ENCODE peak calls at places on chromosomes 13 and 19, in seven cellular contexts. H is upper lobe of right lung, U is testis, F is PC-3, T is kidney, V is tibial nerve, D is breast epithelium. S is an unnamed sample.

GRCh38 chr13:28819748-28820098 is 416 bp upstream of the MTUS2 start:
- DNase-seq in H (peak; percentile 77), U (peak; percentile 66), F (peak; percentile 23), T (no peak), V (no peak), D (no peak), S (peak; percentile 74)

GRCh38 chr19:7356899-7357627 is 8.3 kb downstream of the ARHGEF18 start:
- DNase-seq in H (no peak), U (peak; percentile 61), F (no peak), T (no peak), V (no peak), D (no peak), S (no peak)

GRCh38 chr13:85709072-85709471 is 90.1 kb downstream of the SLITRK6 start:
- DNase-seq in H (no peak), U (no peak), F (peak; percentile 21), T (no peak), V (no peak), D (no peak), S (no peak)

GRCh38 chr19:5697890-5698634 is 8.0 kb downstream of the RPL36 start:
- DNase-seq in H (no peak), U (no peak), F (no peak), T (no peak), V (no peak), D (no peak), S (peak; percentile 20)

GRCh38 chr19:33156354-33156753 is 24.4 kb downstream of the WDR88 start:
- DNase-seq in H (no peak), U (no peak), F (peak; percentile 11), T (no peak), V (no peak), D (no peak), S (no peak)

GRCh38 chr19:7506385-7507328 is 9.2 kb upstream of the ZNF358 start:
- DNase-seq in H (peak; percentile 95), U (peak; percentile 63), F (peak; percentile 99), T (peak; percentile 96), V (peak; percentile 82), D (no peak), S (peak; percentile 84)

GRCh38 chr19:5913739-5914357 is at the start of gene CAPS:
- DNase-seq in H (peak; percentile 89), U (no peak), F (peak; percentile 97), T (peak; percentile 94), V (no peak), D (peak; percentile 63), S (no peak)

GRCh38 chr13:67736646-67737420 is 506.7 kb upstream of the PCDH9 start:
- DNase-seq in H (no peak), U (peak; percentile 28), F (peak; percentile 25), T (no peak), V (no peak), D (no peak), S (no peak)

GRCh38 chr19:41821003-41821735 is 23.3 kb downstream of the LYPD4 start:
- DNase-seq in H (peak; percentile 57), U (peak; percentile 25), F (peak; percentile 72), T (no peak), V (no peak), D (no peak), S (peak; percentile 50)

GRCh38 chr13:94901070-94901469 is 188.7 kb upstream of the SOX21 start:
- DNase-seq in H (no peak), U (no peak), F (no peak), T (no peak), V (no peak), D (no peak), S (no peak)

GRCh38 chr19:41978470-41978869 is 15.6 kb downstream of the ATP1A3 start:
- DNase-seq in H (no peak), U (no peak), F (no peak), T (no peak), V (no peak), D (no peak), S (no peak)

GRCh38 chr19:17556995-17557394 is 1.5 kb downstream of the COLGALT1 start:
- DNase-seq in H (no peak), U (no peak), F (no peak), T (no peak), V (no peak), D (no peak), S (no peak)

GRCh38 chr13:30829145-30829544 is 76.9 kb upstream of the MEDAG start:
- DNase-seq in H (no peak), U (no peak), F (peak; percentile 78), T (no peak), V (no peak), D (no peak), S (no peak)

GRCh38 chr19:19406878-19407639 is 1.6 kb downstream of the GATAD2A start:
- DNase-seq in H (no peak), U (peak; percentile 68), F (peak; percentile 61), T (no peak), V (no peak), D (no peak), S (peak; percentile 41)

GRCh38 chr19:11420429-11420893 is 1.3 kb upstream of the RGL3 start:
- DNase-seq in H (no peak), U (no peak), F (no peak), T (peak; percentile 83), V (peak; percentile 36), D (no peak), S (no peak)

GRCh38 chr13:30681489-30682242 is 53.7 kb upstream of the ALOX5AP start:
- DNase-seq in H (no peak), U (no peak), F (no peak), T (no peak), V (no peak), D (no peak), S (no peak)

GRCh38 chr19:13839938-13840750 is 36.8 kb upstream of the NANOS3 start:
- DNase-seq in H (peak; percentile 84), U (no peak), F (peak; percentile 95), T (peak; percentile 94), V (peak; percentile 37), D (peak; percentile 76), S (peak; percentile 38)

GRCh38 chr13:97433727-97434416 is at the start of gene RAP2A:
- DNase-seq in H (peak; percentile 94), U (peak; percentile 94), F (peak; percentile 77), T (peak; percentile 98), V (peak; percentile 75), D (peak; percentile 82), S (peak; percentile 87)

GRCh38 chr19:48588670-48589399 is 17.7 kb upstream of the SPACA4 start:
- DNase-seq in H (peak; percentile 96), U (peak; percentile 95), F (peak; percentile 94), T (peak; percentile 96), V (peak; percentile 90), D (peak; percentile 86), S (peak; percentile 84)
- H3K27ac ChIP-seq in H (no peak overlapping the region), U (no peak overlapping the region), F (peak overlapping the region; percentile 32), T (no peak overlapping the region), V (no peak overlapping the region), D (peak overlapping the region; percentile 2), S (no peak overlapping the region)

GRCh38 chr19:1861599-1862031 is 1.8 kb downstream of the KLF16 start:
- DNase-seq in H (no peak), U (no peak), F (no peak), T (peak; percentile 85), V (no peak), D (no peak), S (no peak)
- H3K4me1 ChIP-seq in H (peaks cover 57% of the 10 kb centered on the region), U (peaks cover 54% of the 10 kb centered on the region), F (peaks cover 17% of the 10 kb centered on the region), T (peaks cover 16% of the 10 kb centered on the region), V (peaks cover 72% of the 10 kb centered on the region), D (peaks cover 31% of the 10 kb centered on the region), S (peaks cover 23% of the 10 kb centered on the region)

GRCh38 chr13:76723551-76724232 is 162.5 kb downstream of the KCTD12 start:
- DNase-seq in H (no peak), U (peak; percentile 34), F (peak; percentile 10), T (no peak), V (no peak), D (no peak), S (no peak)
- H3K27ac ChIP-seq in H (peak overlapping the region; percentile 49), U (peak overlapping the region; percentile 80), F (no peak overlapping the region), T (no peak overlapping the region), V (no peak overlapping the region), D (no peak overlapping the region), S (no peak overlapping the region)

DNA sequence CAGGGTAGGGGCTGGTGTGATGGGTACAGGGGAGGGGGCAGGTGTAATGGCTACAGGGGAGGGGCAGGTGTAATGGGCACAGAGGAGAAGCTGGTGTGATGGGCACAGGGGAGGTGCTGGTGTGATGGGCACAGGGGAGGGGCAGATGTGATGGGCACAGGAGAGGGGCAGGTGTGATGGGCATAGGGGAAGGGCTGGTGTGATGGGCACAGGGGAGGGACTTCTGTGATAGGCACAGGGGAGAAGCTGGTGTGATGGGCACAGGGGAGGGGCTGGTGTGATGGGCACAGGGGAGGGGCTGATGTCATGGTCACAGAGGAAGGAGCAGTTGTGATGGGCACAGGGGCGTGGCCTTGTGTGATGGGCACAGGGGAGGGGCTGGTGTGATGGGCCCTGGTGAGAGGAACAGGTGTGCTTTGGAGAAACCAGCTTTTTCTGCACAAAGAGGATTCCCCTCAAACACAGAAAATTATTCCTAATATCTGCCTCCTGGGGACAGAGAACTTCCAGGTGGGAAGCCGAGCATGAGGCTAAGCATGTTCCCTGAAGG is 38.6 kb upstream of the POP4 start:
- DNase-seq in H (no peak), U (no peak), F (no peak), T (no peak), V (no peak), D (no peak), S (no peak)
- H3K4me1 ChIP-seq in H (no peaks in the 10 kb centered on the region), U (no peaks in the 10 kb centered on the region), F (no peaks in the 10 kb centered on the region), T (no peaks in the 10 kb centered on the region), V (no peaks in the 10 kb centered on the region), D (no peaks in the 10 kb centered on the region), S (no peaks in the 10 kb centered on the region)

GRCh38 chr13:42720858-42721219 is 60.5 kb upstream of the FAM216B start:
- DNase-seq in H (no peak), U (no peak), F (no peak), T (no peak), V (no peak), D (no peak), S (no peak)

GRCh38 chr13:42720116-42720857 is 61.1 kb upstream of the FAM216B start:
- DNase-seq in H (no peak), U (no peak), F (peak; percentile 90), T (no peak), V (no peak), D (no peak), S (no peak)

GRCh38 chr13:42715909-42716308 is 65.5 kb upstream of the FAM216B start:
- DNase-seq in H (no peak), U (no peak), F (no peak), T (no peak), V (no peak), D (no peak), S (no peak)
- H3K27ac ChIP-seq in H (no peak overlapping the region), U (no peak overlapping the region), F (no peak overlapping the region), T (no peak overlapping the region), V (no peak overlapping the region), D (no peak overlapping the region), S (no peak overlapping the region)

DNA sequence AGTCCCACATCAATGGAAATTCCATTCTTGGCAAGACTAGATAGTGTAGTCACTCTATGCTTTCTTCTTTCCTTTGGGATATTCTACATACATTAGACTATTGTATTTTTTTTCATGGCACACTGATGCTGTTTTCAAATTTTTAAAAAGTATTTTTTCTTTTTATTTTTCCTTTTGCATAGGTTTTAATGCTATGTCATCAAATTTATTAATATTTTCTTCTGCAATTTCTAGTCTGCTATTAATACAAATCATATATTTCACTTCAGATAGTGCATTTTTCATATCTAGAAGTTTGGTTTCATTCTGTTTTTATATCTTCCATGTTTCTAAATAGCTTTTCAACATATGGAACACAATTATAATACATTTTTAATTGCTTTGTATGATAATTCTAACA is 2050.1 kb upstream of the PRR20A start:
- DNase-seq in H (no peak), U (no peak), F (no peak), T (no peak), V (no peak), D (no peak), S (no peak)
- H3K4me1 ChIP-seq in H (no peaks in the 10 kb centered on the region), U (no peaks in the 10 kb centered on the region), F (no peaks in the 10 kb centered on the region), T (no peaks in the 10 kb centered on the region), V (no peaks in the 10 kb centered on the region), D (no peaks in the 10 kb centered on the region), S (no peaks in the 10 kb centered on the region)